ENCODE peak calls at places on chromosome 19, in eight cellular contexts. U is fibroblast of lung, V is GM23338, R is mammary epithelial cell, J is mesendoderm, H is left ventricle myocardium inferior, F is hepatocyte, Q is AG09309. Y is an unnamed sample.

GRCh38 chr19:18306903-18307681 is 15.8 kb downstream of the LSM4 start:
- DNase-seq in U (no peak), V (peak), R (no peak), J (no peak), H (no peak), F (no peak), Q (no peak), Y (no peak)

GRCh38 chr19:20357921-20358320 is 190.9 kb downstream of the ZNF486 start:
- DNase-seq in U (no peak), V (no peak), R (no peak), J (no peak), H (no peak), F (no peak), Q (no peak), Y (no peak)

GRCh38 chr19:22532388-22533310 is 101.5 kb upstream of the ZNF492 start:
- DNase-seq in U (no peak), V (no peak), R (no peak), J (no peak), H (peak), F (no peak), Q (no peak), Y (peak)

GRCh38 chr19:12205296-12205695 is 42.4 kb downstream of the ZNF136 start:
- DNase-seq in U (no peak), V (no peak), R (no peak), J (no peak), H (no peak), F (no peak), Q (no peak), Y (no peak)

GRCh38 chr19:18975011-18975410 is 34.0 kb upstream of the HOMER3 start:
- DNase-seq in U (no peak), V (no peak), R (peak), J (no peak), H (no peak), F (no peak), Q (no peak), Y (no peak)

GRCh38 chr19:45346449-45346848 is 5.9 kb downstream of the KLC3 start:
- DNase-seq in U (no peak), V (peak), R (no peak), J (peak), H (no peak), F (no peak), Q (no peak), Y (no peak)

GRCh38 chr19:5718032-5718578 is 1.8 kb downstream of the LONP1 start:
- DNase-seq in U (peak), V (no peak), R (peak), J (no peak), H (no peak), F (no peak), Q (no peak), Y (no peak)

GRCh38 chr19:2624537-2625091 is 77.9 kb downstream of the GNG7 start:
- DNase-seq in U (no peak), V (peak), R (no peak), J (peak), H (peak), F (peak), Q (no peak), Y (peak)

GRCh38 chr19:3710265-3710812 is 2.2 kb downstream of the TJP3 start:
- DNase-seq in U (peak), V (peak), R (peak), J (peak), H (peak), F (peak), Q (no peak), Y (peak)

GRCh38 chr19:49506575-49507105 is 5.8 kb upstream of the FCGRT start:
- DNase-seq in U (no peak), V (peak), R (peak), J (peak), H (peak), F (peak), Q (no peak), Y (peak)

GRCh38 chr19:4115050-4115817 is 8.7 kb downstream of the MAP2K2 start:
- DNase-seq in U (no peak), V (no peak), R (no peak), J (no peak), H (peak), F (no peak), Q (no peak), Y (no peak)

GRCh38 chr19:38710928-38711725 is 33.1 kb downstream of the CAPN12 start:
- DNase-seq in U (no peak), V (no peak), R (peak), J (no peak), H (no peak), F (no peak), Q (no peak), Y (no peak)
- H3K4me3 ChIP-seq in U (no peak), V (no peak), R (no peak), J (no peak), H (no peak), F (no peak), Q (no peak), Y (no peak)

GRCh38 chr19:9150650-9151049 is 10.5 kb downstream of the ZNF317 start:
- DNase-seq in U (no peak), V (no peak), R (no peak), J (no peak), H (no peak), F (no peak), Q (no peak), Y (no peak)
- H3K4me3 ChIP-seq in U (no peak), V (no peak), R (no peak), J (no peak), H (no peak), F (no peak), Q (no peak), Y (no peak)

DNA sequence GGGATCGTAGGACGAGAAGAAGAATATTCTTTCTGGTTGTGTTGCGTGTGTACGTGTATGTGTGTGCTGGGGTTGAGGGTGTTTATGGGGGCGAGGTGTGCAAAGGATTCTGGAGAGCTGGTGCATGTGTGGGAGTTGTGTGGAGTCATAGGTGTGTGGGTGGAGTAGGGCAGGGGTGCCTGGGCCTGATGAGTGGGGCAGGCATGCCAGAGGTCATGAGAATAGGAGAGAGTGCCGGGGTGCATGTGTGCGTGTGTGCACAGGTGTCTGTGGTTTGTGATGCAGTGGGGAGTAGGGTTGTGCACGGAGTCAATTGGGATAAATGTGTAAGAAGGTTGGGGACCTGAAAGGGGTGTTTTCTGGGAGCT is 649 bp downstream of the TMEM91 start:
- DNase-seq in U (no peak), V (no peak), R (no peak), J (no peak), H (no peak), F (no peak), Q (no peak), Y (peak)
- H3K4me3 ChIP-seq in U (peak), V (peak), R (peak), J (no peak), H (peak), F (peak), Q (peak), Y (peak)

DNA sequence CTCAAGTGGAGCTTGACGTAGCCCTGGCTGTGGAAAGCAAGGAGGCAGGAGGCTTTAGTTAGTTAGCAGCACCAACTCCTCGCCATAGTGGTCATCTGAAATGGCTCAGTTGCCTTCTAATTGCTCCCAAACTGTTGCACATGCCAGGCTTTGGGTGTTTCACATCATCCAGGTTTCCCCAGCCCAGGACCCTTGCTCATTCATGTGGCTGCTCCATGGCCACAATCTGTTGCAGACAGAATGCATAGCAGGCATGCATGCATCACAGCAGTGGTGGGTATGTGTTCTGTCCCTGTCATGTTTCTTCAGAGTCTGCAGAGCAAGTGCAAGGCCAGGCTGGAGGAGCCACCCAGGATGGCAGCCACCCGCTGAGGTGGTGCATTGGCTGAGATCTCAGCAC is 407.6 kb downstream of the TSHZ3 start:
- DNase-seq in U (no peak), V (no peak), R (no peak), J (no peak), H (no peak), F (no peak), Q (no peak), Y (no peak)
- H3K4me3 ChIP-seq in U (no peak), V (no peak), R (no peak), J (no peak), H (no peak), F (no peak), Q (no peak), Y (no peak)

GRCh38 chr19:47258434-47258833 is 2.1 kb downstream of the CCDC9 start:
- DNase-seq in U (no peak), V (no peak), R (no peak), J (no peak), H (no peak), F (no peak), Q (no peak), Y (no peak)
- H3K4me3 ChIP-seq in U (peak), V (peak), R (peak), J (no peak), H (peak), F (no peak), Q (peak), Y (peak)

DNA sequence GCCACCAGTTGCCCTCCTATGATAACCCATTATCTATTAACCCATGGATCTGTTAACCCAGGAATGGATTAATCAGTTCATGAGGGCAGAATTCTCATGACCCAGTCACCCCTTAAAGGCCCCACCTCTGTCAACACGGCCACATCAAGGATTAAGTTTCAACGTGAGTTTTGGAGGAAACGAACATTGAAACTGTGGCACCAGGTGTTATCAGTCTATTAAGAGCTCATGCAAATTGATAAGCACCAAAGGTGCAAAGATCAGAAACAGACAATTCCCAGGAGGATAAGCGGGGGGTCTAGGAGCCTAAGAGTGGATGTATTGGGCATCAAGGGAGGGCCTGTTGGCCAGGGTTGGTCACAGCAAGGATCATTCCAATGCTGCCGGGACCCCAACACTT is 19.9 kb upstream of the ELAVL1 start:
- DNase-seq in U (no peak), V (no peak), R (no peak), J (peak), H (no peak), F (no peak), Q (no peak), Y (no peak)
- H3K4me3 ChIP-seq in U (no peak), V (no peak), R (no peak), J (no peak), H (no peak), F (no peak), Q (no peak), Y (no peak)

GRCh38 chr19:6890421-6890913 is 3.1 kb downstream of the ADGRE1 start:
- DNase-seq in U (no peak), V (no peak), R (no peak), J (no peak), H (no peak), F (no peak), Q (no peak), Y (no peak)
- H3K4me3 ChIP-seq in U (no peak), V (no peak), R (no peak), J (no peak), H (no peak), F (no peak), Q (no peak), Y (no peak)

GRCh38 chr19:920051-920857 is 3.1 kb downstream of the KISS1R start:
- DNase-seq in U (no peak), V (peak), R (peak), J (no peak), H (no peak), F (peak), Q (no peak), Y (no peak)
- H3K4me3 ChIP-seq in U (no peak), V (peak), R (no peak), J (no peak), H (peak), F (peak), Q (no peak), Y (peak)

GRCh38 chr19:46489445-46490272 is 6.0 kb downstream of the PNMA8B start:
- DNase-seq in U (peak), V (peak), R (no peak), J (peak), H (peak), F (peak), Q (no peak), Y (peak)
- H3K4me3 ChIP-seq in U (no peak), V (peak), R (no peak), J (no peak), H (peak), F (no peak), Q (no peak), Y (peak)

DNA sequence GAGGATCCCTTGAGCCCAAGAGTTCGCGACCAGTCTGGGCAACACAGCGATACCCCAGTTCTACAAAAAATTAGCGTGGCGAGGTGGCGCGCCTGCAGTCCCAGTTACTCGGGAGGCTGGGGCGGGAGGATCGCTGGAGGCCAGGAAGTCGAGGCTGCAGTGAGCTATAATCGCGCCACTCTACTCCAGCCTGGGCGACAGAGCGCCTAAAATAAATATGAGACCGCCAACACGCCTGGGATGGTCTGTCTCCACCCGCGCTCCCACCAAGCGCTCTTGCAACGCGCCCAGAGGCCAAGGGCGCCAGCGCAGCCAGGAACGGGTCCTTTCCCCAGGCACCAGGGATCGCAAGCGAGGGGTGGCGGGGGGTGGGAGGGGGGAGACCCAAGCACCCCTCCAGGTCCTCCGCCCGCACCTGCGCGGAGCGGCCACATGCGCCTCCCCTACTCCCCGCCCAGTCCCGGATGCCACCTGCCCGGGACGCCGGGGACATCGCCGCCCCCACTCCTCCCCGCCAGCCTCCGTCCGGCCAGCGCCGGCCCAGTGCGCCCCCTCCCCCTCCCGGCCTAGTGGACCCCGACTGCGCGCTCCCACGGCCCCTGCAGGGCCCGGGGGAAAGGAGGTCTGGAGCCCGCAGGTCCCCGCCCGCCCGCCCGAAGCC is 441 bp downstream of the RHPN2 start:
- DNase-seq in U (peak), V (peak), R (no peak), J (peak), H (no peak), F (peak), Q (no peak), Y (peak)
- H3K4me3 ChIP-seq in U (peak), V (peak), R (peak), J (peak), H (peak), F (peak), Q (peak), Y (peak)